ENCODE peak calls at places on chromosomes 1 and 21, in six cellular contexts. A, T, I, Z, G and N are unnamed samples. For H3K4me1, the result is how much of the 10 kb centered on the place peaks cover.

GRCh38 chr1:93701619-93702018 is 20.0 kb upstream of the BCAR3 start:
- DNase-seq in A (peak), T (peak), I (peak), Z (no peak), G (no peak), N (peak)

GRCh38 chr1:209823143-209824041 is 4.4 kb upstream of the UTP25 start:
- DNase-seq in A (no peak), T (peak), I (peak), Z (peak), G (no peak), N (peak)

GRCh38 chr1:109803901-109804331 is 40.2 kb upstream of the EPS8L3 start:
- DNase-seq in A (no peak), T (no peak), I (no peak), Z (no peak), G (no peak), N (no peak)

GRCh38 chr1:180155202-180155682 is 573 bp downstream of the QSOX1 start:
- DNase-seq in A (no peak), T (no peak), I (no peak), Z (peak), G (no peak), N (peak)

GRCh38 chr21:25639922-25640670 is 1.0 kb downstream of the JAM2 start:
- DNase-seq in A (no peak), T (no peak), I (no peak), Z (no peak), G (no peak), N (peak)

GRCh38 chr1:227729881-227730629 is 5.0 kb downstream of the JMJD4 start:
- DNase-seq in A (peak), T (peak), I (peak), Z (peak), G (no peak), N (peak)

GRCh38 chr1:46134660-46135331 is 2.4 kb upstream of the PIK3R3 start:
- DNase-seq in A (no peak), T (no peak), I (no peak), Z (no peak), G (peak), N (peak)

GRCh38 chr21:40841524-40842196 is 5.3 kb downstream of the DSCAM start:
- DNase-seq in A (peak), T (peak), I (no peak), Z (no peak), G (no peak), N (no peak)

GRCh38 chr1:27372808-27373690 is 1.6 kb downstream of the FCN3 start:
- DNase-seq in A (no peak), T (no peak), I (no peak), Z (peak), G (no peak), N (no peak)

GRCh38 chr1:85992756-85993155 is 163.8 kb downstream of the COL24A1 start:
- DNase-seq in A (no peak), T (no peak), I (no peak), Z (no peak), G (no peak), N (peak)

GRCh38 chr1:212490276-212490675 is 57.6 kb downstream of the NENF start:
- DNase-seq in A (no peak), T (no peak), I (no peak), Z (no peak), G (no peak), N (no peak)

GRCh38 chr1:47440849-47441170 is 3.0 kb downstream of the FOXD2 start:
- DNase-seq in A (no peak), T (no peak), I (no peak), Z (no peak), G (no peak), N (no peak)

GRCh38 chr1:239155466-239155865 is 230.9 kb upstream of the CHRM3 start:
- DNase-seq in A (no peak), T (no peak), I (no peak), Z (no peak), G (no peak), N (no peak)

GRCh38 chr1:247848346-247848745 is 6.7 kb upstream of the OR11L1 start:
- DNase-seq in A (no peak), T (no peak), I (no peak), Z (no peak), G (no peak), N (no peak)

DNA sequence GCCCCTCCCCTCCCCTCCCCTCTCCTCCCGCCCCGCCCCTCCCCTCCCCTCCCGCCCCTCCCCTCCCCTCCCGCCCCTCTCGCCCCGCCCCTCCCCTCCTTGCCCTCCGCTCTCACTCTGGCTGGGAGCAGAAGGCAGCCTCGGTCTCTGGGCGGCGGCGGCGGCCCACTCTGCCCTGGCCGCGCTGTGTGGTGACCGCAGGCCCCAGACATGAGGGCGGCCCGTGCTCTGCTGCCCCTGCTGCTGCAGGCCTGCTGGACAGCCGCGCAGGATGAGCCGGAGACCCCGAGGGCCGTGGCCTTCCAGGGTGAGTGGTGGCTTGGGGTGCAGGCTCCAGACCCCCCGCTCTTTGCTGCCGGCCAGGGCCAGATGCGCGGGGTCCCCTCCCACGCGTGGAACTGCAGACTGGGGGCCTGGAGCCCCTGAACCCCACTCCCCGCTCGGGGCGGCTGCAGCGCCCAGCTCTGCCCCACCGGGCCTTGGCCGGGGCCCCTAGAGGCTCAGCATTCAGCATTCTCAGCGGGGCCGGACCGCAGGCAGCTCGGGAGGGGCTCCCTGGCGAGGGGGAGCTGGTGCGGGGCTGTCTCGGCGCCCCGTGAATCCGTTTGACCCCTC is at the start of gene COL6A1:
- DNase-seq in A (no peak), T (no peak), I (no peak), Z (peak), G (no peak), N (peak)
- TF ChIP-seq POLR2A in A (no peak), T (no peak), I (peak), Z (no peak), G (no peak), N (peak)

DNA sequence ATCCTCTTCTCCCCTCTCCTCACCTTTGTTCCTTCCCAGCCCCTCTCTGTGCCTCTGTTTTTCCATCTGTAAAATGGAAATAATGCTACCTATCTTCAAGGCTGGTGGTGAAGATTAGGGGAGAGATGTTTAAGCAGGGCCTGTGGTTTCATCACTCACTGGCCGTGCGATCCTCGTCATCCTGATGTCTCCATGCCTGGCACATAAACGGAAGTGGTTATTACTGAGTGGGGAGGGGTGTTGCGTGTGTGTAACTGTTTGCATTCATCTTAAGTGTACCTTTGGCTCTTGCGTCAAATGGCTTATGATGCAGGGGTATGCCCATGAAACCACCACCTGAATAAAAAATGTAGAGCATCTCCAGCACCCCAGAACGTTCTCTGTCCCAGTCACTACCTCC is 17.2 kb upstream of the C1QA start:
- DNase-seq in A (no peak), T (no peak), I (no peak), Z (no peak), G (no peak), N (no peak)
- TF ChIP-seq EZH2 in A (no peak), T (no peak), I (no peak), Z (no peak), G (no peak), N (no peak)

DNA sequence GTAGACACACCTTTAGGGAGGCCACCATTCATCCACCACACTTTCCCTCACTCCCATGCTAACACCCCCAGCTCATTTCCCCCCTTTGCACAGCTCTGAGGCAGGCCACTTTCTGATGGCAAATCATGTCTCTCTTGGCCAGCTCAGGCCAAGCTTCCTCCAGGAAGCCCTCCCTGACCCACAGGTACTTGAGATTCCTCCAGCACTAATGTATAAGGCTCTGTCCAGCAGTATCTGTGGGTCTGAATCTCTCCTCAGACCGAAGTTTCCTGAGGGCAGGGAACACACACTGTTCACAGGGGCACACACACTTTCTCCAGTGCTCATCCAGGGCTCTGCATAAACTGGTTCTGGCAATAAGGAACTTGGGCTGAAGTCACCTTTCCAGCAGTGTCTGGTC is 19.2 kb downstream of the LGR6 start:
- DNase-seq in A (no peak), T (no peak), I (no peak), Z (no peak), G (no peak), N (no peak)
- H3K4me1 ChIP-seq in A (under half), T (under half), I (under half), Z (under half), G (under half), N (under half)

DNA sequence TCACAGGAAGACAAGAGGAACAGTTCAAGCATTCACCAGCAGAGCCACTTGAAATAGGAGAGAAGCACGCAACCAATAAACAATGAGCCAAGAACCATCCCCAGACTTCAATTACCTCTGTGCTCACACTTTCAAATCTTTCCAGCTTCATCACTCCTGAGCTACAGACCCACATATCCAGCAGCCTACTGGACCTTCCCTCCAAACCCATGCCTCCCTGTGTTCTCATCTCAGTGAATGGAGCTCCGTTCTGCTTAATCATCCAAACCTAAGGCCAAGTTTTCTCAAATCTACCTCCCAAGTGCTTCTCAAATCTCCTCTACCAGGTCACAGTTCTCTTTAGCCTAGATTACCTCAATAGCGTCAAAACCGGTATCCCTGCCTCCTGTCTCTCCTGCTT is 3.7 kb downstream of the PEF1 start:
- DNase-seq in A (no peak), T (no peak), I (no peak), Z (no peak), G (no peak), N (no peak)
- TF ChIP-seq POLR2A in A (no peak), T (no peak), I (no peak), Z (no peak), G (no peak), N (no peak)

DNA sequence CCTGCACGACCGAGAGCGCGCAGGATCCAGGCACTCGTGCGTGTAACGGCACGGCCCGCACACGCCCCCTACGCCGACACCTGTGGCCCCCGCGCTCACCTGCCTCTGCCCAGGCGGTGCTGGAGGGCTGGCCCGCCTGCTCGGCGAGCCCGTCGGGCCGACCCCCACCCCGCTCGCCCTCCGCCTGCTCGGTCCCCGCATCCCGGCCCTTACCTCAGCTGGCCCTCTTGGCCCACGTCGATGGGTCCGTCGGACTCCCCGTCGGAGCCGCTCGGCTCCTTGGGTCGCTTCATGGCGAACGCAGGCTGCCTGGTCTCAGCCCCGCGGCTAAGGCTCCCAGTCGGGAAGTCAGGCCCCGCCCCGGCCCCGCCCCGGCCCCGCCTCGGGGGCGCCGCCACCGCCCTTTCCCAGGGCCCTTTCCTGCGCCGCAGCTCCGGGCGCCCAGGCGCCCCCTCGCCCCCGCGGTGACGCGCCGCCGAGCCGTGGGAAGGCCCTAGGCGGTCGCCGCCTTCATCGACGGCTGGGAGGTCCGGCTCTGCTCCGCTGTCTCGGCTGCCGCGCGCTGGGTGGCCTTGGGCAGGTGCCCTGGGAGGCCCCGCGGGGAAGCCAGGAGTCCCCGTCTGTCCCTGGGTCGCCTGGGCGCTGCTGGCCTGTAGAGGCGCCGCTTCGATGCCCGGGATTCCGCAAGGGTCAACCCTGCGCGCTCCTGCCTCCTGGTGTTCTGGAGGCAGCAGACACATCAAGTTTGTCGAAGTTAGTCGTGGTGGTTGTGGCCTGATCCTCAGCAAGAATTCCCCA is at the start of gene HEYL:
- DNase-seq in A (peak), T (peak), I (peak), Z (peak), G (no peak), N (no peak)
- TF ChIP-seq EZH2 in A (no peak), T (no peak), I (no peak), Z (no peak), G (no peak), N (no peak)

GRCh38 chr21:43279578-43279894 is 110.7 kb downstream of the CRYAA start:
- DNase-seq in A (no peak), T (no peak), I (no peak), Z (no peak), G (no peak), N (no peak)

GRCh38 chr21:43278359-43278758 is 109.6 kb downstream of the CRYAA start:
- DNase-seq in A (no peak), T (no peak), I (no peak), Z (no peak), G (no peak), N (no peak)

GRCh38 chr21:43278766-43279577 is 110.2 kb downstream of the CRYAA start:
- DNase-seq in A (no peak), T (no peak), I (no peak), Z (no peak), G (no peak), N (no peak)

GRCh38 chr21:43276811-43277210 is 108.0 kb downstream of the CRYAA start:
- DNase-seq in A (no peak), T (no peak), I (no peak), Z (no peak), G (no peak), N (no peak)

DNA sequence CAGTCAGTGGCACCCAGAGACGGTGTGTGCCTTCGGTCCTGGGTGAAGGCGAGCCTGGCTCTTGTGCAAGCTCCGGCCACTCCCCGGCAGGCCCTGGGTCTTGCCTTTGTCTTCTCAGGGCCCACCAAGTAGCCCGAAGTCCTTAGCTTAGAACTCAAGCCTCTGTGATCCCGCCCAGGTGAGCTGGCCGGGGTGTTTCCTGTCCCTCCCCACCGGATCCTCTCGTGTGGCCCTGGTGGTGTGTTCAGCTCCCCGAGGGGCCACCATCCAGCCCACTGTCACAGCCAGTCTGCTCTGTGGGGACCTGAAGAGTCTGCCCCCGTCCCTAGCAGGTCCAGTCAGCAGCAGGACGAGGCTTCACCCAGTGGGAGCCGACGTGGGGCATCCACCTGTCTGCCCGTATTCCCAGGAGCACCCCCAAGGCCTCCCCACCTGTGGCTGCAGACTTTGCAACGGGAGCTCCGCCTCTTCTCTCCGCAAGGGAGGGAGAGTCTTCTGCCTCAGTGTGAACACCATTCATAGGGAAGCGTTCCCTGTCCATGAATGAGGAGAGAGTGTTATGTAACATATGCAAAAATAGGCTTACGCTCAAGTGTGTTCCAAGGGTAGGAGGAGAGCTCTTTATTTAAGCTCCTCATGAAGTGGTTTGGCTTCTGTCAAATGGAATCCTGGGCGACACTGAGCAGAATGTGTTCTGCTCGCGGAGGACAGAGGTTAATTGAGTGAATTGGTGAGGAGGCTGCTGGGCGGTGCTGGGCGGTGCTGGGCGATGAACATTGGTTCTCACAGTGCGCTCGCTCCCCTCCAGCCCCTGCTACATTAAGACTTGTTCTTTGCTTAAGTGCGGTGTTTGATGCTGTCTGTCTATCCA is 108.9 kb downstream of the CRYAA start:
- DNase-seq in A (no peak), T (no peak), I (no peak), Z (no peak), G (no peak), N (no peak)
- H3K4me1 ChIP-seq in A (under half), T (half or more), I (under half), Z (under half), G (under half), N (under half)

GRCh38 chr1:6330410-6330827 is 63.1 kb downstream of the ACOT7 start:
- DNase-seq in A (no peak), T (no peak), I (no peak), Z (no peak), G (no peak), N (no peak)

GRCh38 chr1:6329392-6329791 is 64.2 kb downstream of the ACOT7 start:
- DNase-seq in A (no peak), T (no peak), I (no peak), Z (no peak), G (no peak), N (no peak)

GRCh38 chr1:6329851-6330250 is 63.7 kb downstream of the ACOT7 start:
- DNase-seq in A (no peak), T (no peak), I (no peak), Z (no peak), G (no peak), N (no peak)

GRCh38 chr1:6334261-6334993 is 59.1 kb downstream of the ACOT7 start:
- DNase-seq in A (no peak), T (no peak), I (no peak), Z (no peak), G (no peak), N (no peak)

GRCh38 chr1:6331543-6332246 is 61.9 kb downstream of the ACOT7 start:
- DNase-seq in A (no peak), T (no peak), I (no peak), Z (no peak), G (no peak), N (no peak)
- TF ChIP-seq POLR2A in A (no peak), T (no peak), I (no peak), Z (no peak), G (no peak), N (no peak)